ENCODE peak calls at places on chromosomes 1 and 21, in six cellular contexts. G is HCT116; P is lung; Q is esophagus squamous epithelium; I is OCI-LY7; Z is naive thymus-derived CD4-positive, alpha-beta T cell. S is an unnamed sample. For H3K36me3 and H3K4me1, the result is how much of the 10 kb centered on the place peaks cover.

GRCh38 chr1:203378529-203379271 is 27.8 kb upstream of the FMOD start:
- DNase-seq in G (no peak), P (no peak), Q (no peak), I (no peak), Z (no peak), S (no peak)

GRCh38 chr1:56563568-56563967 is 15.8 kb downstream of the PLPP3 start:
- DNase-seq in G (no peak), P (no peak), Q (no peak), I (no peak), Z (no peak), S (no peak)

GRCh38 chr1:26184086-26184485 is 6.3 kb upstream of the CATSPER4 start:
- DNase-seq in G (no peak), P (no peak), Q (no peak), I (no peak), Z (no peak), S (no peak)

GRCh38 chr1:4836574-4836973 is 182.2 kb downstream of the AJAP1 start:
- DNase-seq in G (no peak), P (no peak), Q (no peak), I (no peak), Z (no peak), S (no peak)

GRCh38 chr1:78640462-78640861 is 9.2 kb upstream of the IFI44 start:
- DNase-seq in G (no peak), P (no peak), Q (no peak), I (no peak), Z (no peak), S (no peak)

GRCh38 chr1:65230741-65231439 is 78.5 kb upstream of the DNAJC6 start:
- DNase-seq in G (no peak), P (no peak), Q (no peak), I (no peak), Z (no peak), S (no peak)

GRCh38 chr1:186404454-186405051 is 28.9 kb downstream of the ODR4 start:
- DNase-seq in G (no peak), P (no peak), Q (no peak), I (peak), Z (peak), S (no peak)

GRCh38 chr1:26358411-26359384 is 4.8 kb upstream of the CRYBG2 start:
- DNase-seq in G (peak), P (no peak), Q (no peak), I (peak), Z (peak), S (peak)

GRCh38 chr1:72178266-72178665 is 104.1 kb downstream of the NEGR1 start:
- DNase-seq in G (no peak), P (no peak), Q (no peak), I (no peak), Z (no peak), S (no peak)

GRCh38 chr21:37416914-37417313 is 50.3 kb downstream of the DYRK1A start:
- DNase-seq in G (no peak), P (no peak), Q (no peak), I (no peak), Z (no peak), S (no peak)

GRCh38 chr21:45615145-45615711 is 28.3 kb upstream of the PCBP3 start:
- DNase-seq in G (no peak), P (no peak), Q (no peak), I (peak), Z (peak), S (peak)

GRCh38 chr1:59738591-59739015 is 76.1 kb upstream of the HOOK1 start:
- DNase-seq in G (no peak), P (no peak), Q (no peak), I (no peak), Z (no peak), S (peak)

GRCh38 chr1:247913786-247914185 is 6.3 kb upstream of the OR2T8 start:
- DNase-seq in G (no peak), P (no peak), Q (no peak), I (no peak), Z (no peak), S (no peak)

GRCh38 chr21:34889287-34889536 is 159.9 kb downstream of the RUNX1 start:
- DNase-seq in G (no peak), P (peak), Q (no peak), I (no peak), Z (peak), S (no peak)

GRCh38 chr1:57927003-57927402 is 503.1 kb upstream of the DAB1 start:
- DNase-seq in G (no peak), P (no peak), Q (no peak), I (no peak), Z (no peak), S (no peak)

GRCh38 chr1:62355095-62355494 is 35.9 kb upstream of the KANK4 start:
- DNase-seq in G (no peak), P (no peak), Q (no peak), I (no peak), Z (no peak), S (no peak)

GRCh38 chr1:189628857-189629256 is 848.8 kb downstream of the BRINP3 start:
- DNase-seq in G (no peak), P (no peak), Q (no peak), I (no peak), Z (no peak), S (no peak)

GRCh38 chr1:30405631-30406212 is 317.7 kb downstream of the MATN1 start:
- DNase-seq in G (no peak), P (no peak), Q (no peak), I (no peak), Z (no peak), S (no peak)

GRCh38 chr1:57357462-57357861 is 66.4 kb downstream of the DAB1 start:
- DNase-seq in G (no peak), P (no peak), Q (no peak), I (no peak), Z (no peak), S (no peak)

GRCh38 chr1:229196404-229197224 is 74.3 kb upstream of the RAB4A start:
- DNase-seq in G (no peak), P (no peak), Q (no peak), I (no peak), Z (no peak), S (no peak)

GRCh38 chr1:115337633-115338456 is at the start of gene NGF:
- DNase-seq in G (no peak), P (no peak), Q (no peak), I (no peak), Z (no peak), S (no peak)

GRCh38 chr1:61472876-61473275 is 252.1 kb downstream of the TM2D1 start:
- DNase-seq in G (no peak), P (no peak), Q (no peak), I (no peak), Z (no peak), S (no peak)

GRCh38 chr1:193846881-193847280 is 660.5 kb upstream of the B3GALT2 start:
- DNase-seq in G (no peak), P (no peak), Q (no peak), I (no peak), Z (no peak), S (no peak)

GRCh38 chr1:9835758-9836631 is 12.2 kb upstream of the CLSTN1 start:
- DNase-seq in G (no peak), P (no peak), Q (no peak), I (no peak), Z (no peak), S (no peak)

GRCh38 chr1:27785763-27786162 is 12.7 kb downstream of the STX12 start:
- DNase-seq in G (no peak), P (peak), Q (no peak), I (no peak), Z (no peak), S (peak)

GRCh38 chr1:43077273-43077672 is 94.8 kb downstream of the EBNA1BP2 start:
- DNase-seq in G (no peak), P (no peak), Q (no peak), I (no peak), Z (no peak), S (no peak)

GRCh38 chr1:47859092-47859743 is 138.0 kb downstream of the TRABD2B start:
- DNase-seq in G (no peak), P (no peak), Q (no peak), I (no peak), Z (no peak), S (no peak)

GRCh38 chr1:89941110-89941770 is 53.7 kb upstream of the ZNF326 start:
- DNase-seq in G (no peak), P (no peak), Q (no peak), I (peak), Z (no peak), S (no peak)

GRCh38 chr1:10295471-10296085 is 85.2 kb downstream of the KIF1B start:
- DNase-seq in G (no peak), P (no peak), Q (no peak), I (no peak), Z (no peak), S (no peak)

GRCh38 chr1:200173097-200173629 is 145.7 kb downstream of the NR5A2 start:
- DNase-seq in G (no peak), P (no peak), Q (no peak), I (no peak), Z (no peak), S (no peak)

GRCh38 chr1:231460614-231461013 is 38.5 kb upstream of the EGLN1 start:
- DNase-seq in G (no peak), P (no peak), Q (no peak), I (no peak), Z (peak), S (no peak)

GRCh38 chr1:67688526-67689219 is 3.7 kb downstream of the GADD45A start:
- DNase-seq in G (no peak), P (no peak), Q (no peak), I (no peak), Z (no peak), S (no peak)

GRCh38 chr1:164748253-164748899 is 189.4 kb downstream of the PBX1 start:
- DNase-seq in G (peak), P (no peak), Q (no peak), I (no peak), Z (no peak), S (peak)
- H3K4me3 ChIP-seq in G (no peak), P (no peak), Q (no peak), I (no peak), Z (no peak), S (no peak)

GRCh38 chr1:35559317-35559944 is 1.8 kb downstream of the NCDN start:
- DNase-seq in G (no peak), P (no peak), Q (no peak), I (no peak), Z (no peak), S (no peak)
- H3K36me3 ChIP-seq in G (under half), P (under half), Q (under half), I (under half), Z (under half), S (under half)

DNA sequence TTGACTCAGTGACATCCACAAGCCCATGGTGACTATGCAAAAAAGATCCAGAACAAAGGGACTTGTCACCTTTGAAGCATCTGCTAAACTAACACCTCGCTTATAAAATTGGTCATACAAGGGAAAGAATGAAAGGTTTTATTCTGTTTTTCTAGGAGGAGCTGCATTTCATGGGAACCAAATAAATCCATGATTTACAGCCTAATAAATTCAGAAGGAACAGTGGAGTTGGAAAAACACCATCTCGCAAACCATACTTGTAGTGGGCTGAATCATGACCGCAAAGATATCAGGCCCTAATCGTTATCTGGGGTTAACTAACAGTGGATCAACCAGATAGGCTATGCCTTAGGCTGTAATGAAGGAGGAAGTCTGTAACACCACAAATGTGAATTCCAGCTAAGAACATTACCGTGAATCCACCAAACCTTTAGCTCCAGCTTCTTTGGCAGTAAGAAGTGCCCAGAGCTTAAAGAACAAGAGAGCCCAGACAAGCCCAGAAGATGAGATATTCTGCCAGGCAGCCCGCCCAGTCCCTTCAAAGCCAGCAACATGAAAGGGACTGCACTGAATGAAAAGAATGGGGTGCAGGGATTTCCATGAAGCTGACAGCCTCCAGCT is 27.4 kb downstream of the RSPH1 start:
- DNase-seq in G (no peak), P (no peak), Q (no peak), I (no peak), Z (no peak), S (peak)
- H3K4me1 ChIP-seq in G (under half), P (under half), Q (under half), I (half or more), Z (under half), S (under half)

DNA sequence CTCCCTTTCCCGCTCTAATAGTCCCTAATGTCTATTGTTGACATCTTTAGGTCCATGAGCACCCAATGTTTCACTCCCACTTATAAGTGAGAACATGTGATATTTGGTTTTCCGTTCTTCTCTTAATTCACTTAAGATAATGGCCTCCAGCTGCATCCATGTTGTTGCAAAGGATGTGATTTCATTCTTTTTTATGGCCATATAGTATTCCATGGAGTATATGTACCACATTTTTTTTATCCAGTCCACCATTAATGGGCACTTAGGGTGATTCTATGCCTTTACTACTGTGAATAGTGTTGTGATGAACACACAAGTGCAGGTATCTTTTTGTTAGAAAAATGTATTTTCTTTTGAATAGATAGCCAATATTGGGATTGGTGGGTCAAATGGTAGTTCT is 126.0 kb upstream of the RAB3GAP2 start:
- DNase-seq in G (no peak), P (no peak), Q (no peak), I (no peak), Z (no peak), S (no peak)
- H3K4me3 ChIP-seq in G (no peak), P (no peak), Q (no peak), I (no peak), Z (no peak), S (no peak)

DNA sequence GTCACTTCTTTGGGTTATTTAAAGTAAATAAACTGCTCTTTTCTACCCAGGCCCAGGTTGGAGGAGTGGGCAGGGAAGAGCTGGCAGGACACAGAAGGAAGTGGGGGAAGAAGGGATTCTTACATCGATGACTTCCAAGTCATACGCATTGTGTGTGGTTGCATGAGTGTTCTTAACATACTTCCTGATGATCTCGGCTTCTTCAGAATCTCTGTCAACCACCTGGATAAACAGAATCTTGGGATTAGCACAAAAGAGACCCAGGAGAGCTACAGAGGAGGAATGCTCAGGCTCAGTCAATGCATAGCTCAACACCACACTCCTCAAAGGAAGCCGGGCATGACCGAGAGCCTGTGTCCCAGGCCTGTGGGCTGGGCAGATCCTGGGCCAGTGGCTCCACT is 42.1 kb downstream of the PARP1 start:
- DNase-seq in G (no peak), P (no peak), Q (no peak), I (no peak), Z (no peak), S (no peak)
- H3K36me3 ChIP-seq in G (half or more), P (half or more), Q (under half), I (half or more), Z (under half), S (half or more)

GRCh38 chr1:232554431-232554830 is 75.5 kb downstream of the SIPA1L2 start:
- DNase-seq in G (no peak), P (no peak), Q (no peak), I (no peak), Z (no peak), S (no peak)

GRCh38 chr1:232555581-232556189 is 74.2 kb downstream of the SIPA1L2 start:
- DNase-seq in G (no peak), P (no peak), Q (no peak), I (no peak), Z (no peak), S (no peak)

GRCh38 chr1:232553050-232553754 is 76.7 kb downstream of the SIPA1L2 start:
- DNase-seq in G (no peak), P (peak), Q (no peak), I (no peak), Z (no peak), S (peak)

GRCh38 chr1:232551281-232551835 is 78.6 kb downstream of the SIPA1L2 start:
- DNase-seq in G (no peak), P (no peak), Q (no peak), I (no peak), Z (no peak), S (no peak)

GRCh38 chr1:232553809-232554208 is 76.1 kb downstream of the SIPA1L2 start:
- DNase-seq in G (no peak), P (no peak), Q (no peak), I (no peak), Z (no peak), S (no peak)
- H3K4me1 ChIP-seq in G (under half), P (under half), Q (under half), I (half or more), Z (under half), S (under half)

GRCh38 chr1:1001631-1002300 is 1.9 kb upstream of the HES4 start:
- DNase-seq in G (peak), P (peak), Q (no peak), I (peak), Z (peak), S (peak)

GRCh38 chr1:1001057-1001630 is 1.2 kb upstream of the HES4 start:
- DNase-seq in G (no peak), P (no peak), Q (no peak), I (no peak), Z (no peak), S (no peak)

GRCh38 chr1:998905-999796 is 746 bp downstream of the HES4 start:
- DNase-seq in G (no peak), P (no peak), Q (no peak), I (no peak), Z (no peak), S (no peak)

GRCh38 chr1:999797-1000356 is at the start of gene HES4:
- DNase-seq in G (peak), P (peak), Q (no peak), I (no peak), Z (peak), S (peak)

DNA sequence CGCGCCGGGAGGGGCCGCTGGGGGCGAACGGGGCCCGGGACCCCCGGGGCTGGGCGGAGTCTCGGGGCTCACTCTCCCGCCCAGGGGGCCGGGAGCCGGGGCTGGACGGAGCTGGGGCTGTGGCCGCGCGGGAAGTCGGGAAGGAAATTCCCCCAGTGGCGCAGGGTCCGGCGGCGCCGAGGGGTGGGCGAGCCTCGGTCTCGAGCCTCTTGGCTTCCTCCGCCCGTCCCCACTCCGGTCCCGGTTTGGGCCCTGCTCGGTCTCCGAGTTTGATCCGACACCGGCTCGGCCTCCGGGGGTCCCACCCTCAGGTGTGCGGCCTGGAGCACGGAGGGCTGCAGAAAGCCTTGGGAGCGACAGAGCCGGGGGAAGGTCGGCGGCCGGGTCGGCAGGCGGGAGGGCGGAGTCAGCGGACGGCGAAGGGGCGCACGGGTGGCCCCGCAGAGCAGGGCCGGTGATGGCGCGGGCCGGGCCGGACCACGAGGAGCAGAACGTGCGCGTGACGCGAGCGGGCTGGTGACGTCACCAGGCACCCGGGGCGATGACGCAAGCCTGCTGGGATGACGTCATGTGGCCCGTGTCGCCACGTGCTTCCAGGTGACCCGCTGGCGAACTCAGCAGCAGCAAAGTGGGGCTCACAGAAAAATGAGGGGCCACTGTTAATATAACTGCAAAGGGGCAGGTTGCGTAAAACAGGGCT is 610 bp upstream of the HES4 start:
- DNase-seq in G (peak), P (peak), Q (no peak), I (no peak), Z (peak), S (peak)
- H3K4me3 ChIP-seq in G (peak), P (peak), Q (peak), I (no peak), Z (peak), S (peak)

GRCh38 chr1:236545621-236546169 is 21.9 kb downstream of the LGALS8 start:
- DNase-seq in G (no peak), P (no peak), Q (no peak), I (no peak), Z (no peak), S (no peak)
- H3K36me3 ChIP-seq in G (under half), P (half or more), Q (under half), I (half or more), Z (under half), S (half or more)